ENCODE peak calls at places on chromosomes 16 and 17, in six cellular contexts. J is bronchial epithelial cell, S is C1 segment of cervical spinal cord, P is fibroblast of the conjunctiva, L is NCI-H460, X is kidney. Y is an unnamed sample.

GRCh38 chr17:47776330-47777197 is 43.5 kb downstream of the TBX21 start:
- DNase-seq in J (peak), S (no peak), P (no peak), L (peak), X (peak), Y (no peak)

GRCh38 chr16:89067677-89068076 is 26.0 kb upstream of the ACSF3 start:
- DNase-seq in J (peak), S (no peak), P (no peak), L (no peak), X (no peak), Y (no peak)

GRCh38 chr16:61677776-61678175 is 358.5 kb downstream of the CDH8 start:
- DNase-seq in J (no peak), S (no peak), P (no peak), L (no peak), X (no peak), Y (no peak)

GRCh38 chr17:56174421-56174820 is 21.1 kb downstream of the ANKFN1 start:
- DNase-seq in J (no peak), S (no peak), P (no peak), L (no peak), X (no peak), Y (no peak)

GRCh38 chr16:3022208-3022696 is 1.5 kb downstream of the HCFC1R1 start:
- DNase-seq in J (peak), S (no peak), P (peak), L (peak), X (peak), Y (peak)

GRCh38 chr17:57983446-57983845 is 4.6 kb downstream of the VEZF1 start:
- DNase-seq in J (no peak), S (no peak), P (no peak), L (no peak), X (no peak), Y (no peak)

GRCh38 chr17:17693253-17693954 is 12.1 kb downstream of the RAI1 start:
- DNase-seq in J (peak), S (peak), P (no peak), L (no peak), X (no peak), Y (no peak)

GRCh38 chr17:6755281-6755680 is 565 bp upstream of the XAF1 start:
- DNase-seq in J (no peak), S (no peak), P (peak), L (no peak), X (peak), Y (no peak)

GRCh38 chr17:7141824-7142223 is 27.2 kb upstream of the ASGR2 start:
- DNase-seq in J (peak), S (no peak), P (no peak), L (no peak), X (no peak), Y (no peak)

GRCh38 chr17:13593021-13593751 is 8.5 kb downstream of the HS3ST3A1 start:
- DNase-seq in J (no peak), S (no peak), P (no peak), L (no peak), X (no peak), Y (no peak)

GRCh38 chr16:71727545-71728324 is 3.2 kb upstream of the PHLPP2 start:
- DNase-seq in J (no peak), S (no peak), P (no peak), L (no peak), X (no peak), Y (no peak)

GRCh38 chr16:67396159-67396774 is 3.0 kb upstream of the TPPP3 start:
- DNase-seq in J (peak), S (no peak), P (peak), L (peak), X (peak), Y (no peak)

GRCh38 chr17:74210191-74211140 is 2.9 kb upstream of the TTYH2 start:
- DNase-seq in J (peak), S (peak), P (peak), L (peak), X (no peak), Y (no peak)

GRCh38 chr17:19470529-19471261 is 59.7 kb downstream of the RNF112 start:
- DNase-seq in J (no peak), S (no peak), P (peak), L (no peak), X (peak), Y (no peak)

GRCh38 chr17:42608692-42609181 is 437 bp downstream of the RETREG3 start:
- DNase-seq in J (no peak), S (no peak), P (no peak), L (no peak), X (peak), Y (no peak)

GRCh38 chr16:16045311-16045710 is 95.9 kb downstream of the ABCC1 start:
- DNase-seq in J (peak), S (no peak), P (no peak), L (no peak), X (no peak), Y (no peak)

GRCh38 chr17:73759324-73760185 is 115.3 kb upstream of the SDK2 start:
- DNase-seq in J (no peak), S (no peak), P (no peak), L (no peak), X (peak), Y (no peak)

GRCh38 chr16:89633064-89633631 is 19.7 kb downstream of the DPEP1 start:
- DNase-seq in J (peak), S (no peak), P (peak), L (peak), X (no peak), Y (peak)

GRCh38 chr16:12509121-12509520 is 294.6 kb downstream of the CPPED1 start:
- DNase-seq in J (no peak), S (no peak), P (no peak), L (no peak), X (no peak), Y (no peak)

GRCh38 chr17:43549496-43549895 is 3.4 kb upstream of the ETV4 start:
- DNase-seq in J (peak), S (no peak), P (no peak), L (no peak), X (no peak), Y (no peak)

GRCh38 chr17:21525464-21526130 is 149.4 kb downstream of the KCNJ12 start:
- DNase-seq in J (no peak), S (no peak), P (no peak), L (no peak), X (no peak), Y (no peak)

GRCh38 chr17:62807812-62808575 is at the start of gene MARCHF10:
- DNase-seq in J (no peak), S (no peak), P (no peak), L (no peak), X (peak), Y (no peak)

GRCh38 chr16:9077001-9077809 is 14.2 kb upstream of the HAPSTR1 start:
- DNase-seq in J (peak), S (no peak), P (no peak), L (peak), X (peak), Y (no peak)